ENCODE peak calls at places on chromosomes 4 and X, in five cellular contexts. S, P, J, R and H are unnamed samples.

GRCh38 chrX:6460893-6461490 is 73.9 kb downstream of the VCX3A start:
- DNase-seq in S (no peak), P (no peak), J (peak), R (no peak), H (peak)

GRCh38 chrX:16604300-16604699 is 45.7 kb upstream of the S100G start:
- DNase-seq in S (no peak), P (no peak), J (no peak), R (no peak), H (no peak)

GRCh38 chrX:56784666-56785065 is 55.6 kb downstream of the NBDY start:
- DNase-seq in S (no peak), P (no peak), J (no peak), R (no peak), H (no peak)

GRCh38 chrX:136168929-136169735 is 21.8 kb downstream of the FHL1 start:
- DNase-seq in S (no peak), P (no peak), J (no peak), R (peak), H (peak)

GRCh38 chr4:185390941-185391340 is 4.8 kb downstream of the LRP2BP start:
- DNase-seq in S (no peak), P (no peak), J (no peak), R (no peak), H (no peak)

GRCh38 chr4:5912614-5913019 is 19.7 kb upstream of the CRMP1 start:
- DNase-seq in S (no peak), P (no peak), J (no peak), R (no peak), H (peak)

GRCh38 chr4:52196606-52197130 is 145.6 kb downstream of the SPATA18 start:
- DNase-seq in S (no peak), P (no peak), J (no peak), R (no peak), H (no peak)

GRCh38 chrX:84046403-84046984 is 141.5 kb downstream of the RPS6KA6 start:
- DNase-seq in S (peak), P (no peak), J (peak), R (peak), H (peak)

GRCh38 chr4:150063128-150063527 is 15.1 kb upstream of the DCLK2 start:
- DNase-seq in S (no peak), P (no peak), J (no peak), R (no peak), H (no peak)

GRCh38 chr4:156991161-156991560 is 19.6 kb upstream of the PDGFC start:
- DNase-seq in S (no peak), P (no peak), J (no peak), R (no peak), H (no peak)

GRCh38 chr4:85039526-85039925 is 73.0 kb upstream of the WDFY3 start:
- DNase-seq in S (no peak), P (no peak), J (peak), R (no peak), H (peak)

GRCh38 chr4:83858121-83858520 is 322.2 kb downstream of the GPAT3 start:
- DNase-seq in S (no peak), P (no peak), J (no peak), R (no peak), H (no peak)

GRCh38 chr4:128334256-128334655 is 46.6 kb upstream of the PGRMC2 start:
- DNase-seq in S (no peak), P (no peak), J (no peak), R (no peak), H (no peak)

GRCh38 chrX:139563251-139563650 is 32.7 kb downstream of the F9 start:
- DNase-seq in S (no peak), P (no peak), J (no peak), R (no peak), H (no peak)

GRCh38 chr4:74623041-74623440 is 171.3 kb downstream of the BTC start:
- DNase-seq in S (peak), P (no peak), J (peak), R (peak), H (peak)

GRCh38 chr4:153217440-153217839 is 13.2 kb downstream of the TRIM2 start:
- DNase-seq in S (no peak), P (no peak), J (no peak), R (no peak), H (peak)

GRCh38 chr4:153232768-153233167 is 28.5 kb downstream of the TRIM2 start:
- DNase-seq in S (no peak), P (no peak), J (peak), R (peak), H (no peak)